ENCODE peak calls at places on chromosomes 16 and 17, in ten cellular contexts. S, R, W, I, N, A, C, B, K and D are unnamed samples. For H3K4me1, the result is how much of the 10 kb centered on the place peaks cover.

GRCh38 chr17:74213897-74214386 is 571 bp downstream of the TTYH2 start:
- DNase-seq in S (no peak), R (peak), W (no peak), I (no peak), N (no peak), A (no peak), C (peak), B (no peak), K (peak), D (peak)

GRCh38 chr17:752620-753219 is 656 bp upstream of the GEMIN4 start:
- DNase-seq in S (peak), R (peak), W (no peak), I (peak), N (peak), A (peak), C (no peak), B (no peak), K (peak), D (peak)

GRCh38 chr17:2724783-2725164 is 13.2 kb upstream of the CLUH start:
- DNase-seq in S (no peak), R (no peak), W (no peak), I (peak), N (no peak), A (no peak), C (no peak), B (peak), K (peak), D (no peak)

GRCh38 chr17:72192409-72193192 is 71.8 kb downstream of the SOX9 start:
- DNase-seq in S (no peak), R (no peak), W (no peak), I (peak), N (peak), A (no peak), C (no peak), B (no peak), K (peak), D (no peak)

GRCh38 chr16:2964416-2965223 is 545 bp downstream of the KREMEN2 start:
- DNase-seq in S (no peak), R (no peak), W (peak), I (no peak), N (no peak), A (peak), C (peak), B (peak), K (no peak), D (peak)

GRCh38 chr16:65772134-65772732 is 594.3 kb upstream of the CDH5 start:
- DNase-seq in S (no peak), R (peak), W (no peak), I (no peak), N (no peak), A (no peak), C (no peak), B (no peak), K (no peak), D (no peak)

GRCh38 chr16:68718596-68718995 is 18.5 kb upstream of the CDH1 start:
- DNase-seq in S (no peak), R (no peak), W (no peak), I (no peak), N (no peak), A (no peak), C (no peak), B (no peak), K (no peak), D (no peak)

GRCh38 chr16:66859397-66860068 is 15.3 kb downstream of the CA7 start:
- DNase-seq in S (no peak), R (no peak), W (no peak), I (no peak), N (no peak), A (no peak), C (no peak), B (no peak), K (no peak), D (no peak)

GRCh38 chr16:67525176-67525860 is 3.3 kb upstream of the RIPOR1 start:
- DNase-seq in S (no peak), R (peak), W (no peak), I (peak), N (no peak), A (no peak), C (no peak), B (no peak), K (no peak), D (no peak)

GRCh38 chr17:17144916-17145665 is 61.0 kb downstream of the PLD6 start:
- DNase-seq in S (no peak), R (no peak), W (no peak), I (no peak), N (no peak), A (no peak), C (no peak), B (no peak), K (peak), D (peak)

GRCh38 chr16:51526622-51527021 is 375.6 kb upstream of the SALL1 start:
- DNase-seq in S (no peak), R (peak), W (no peak), I (no peak), N (no peak), A (no peak), C (no peak), B (no peak), K (no peak), D (no peak)

GRCh38 chr17:38617074-38617860 is 11.5 kb upstream of the SRCIN1 start:
- DNase-seq in S (no peak), R (no peak), W (no peak), I (no peak), N (peak), A (no peak), C (no peak), B (peak), K (no peak), D (peak)

GRCh38 chr17:80287806-80288579 is 27.3 kb downstream of the RNF213 start:
- DNase-seq in S (no peak), R (no peak), W (no peak), I (no peak), N (no peak), A (peak), C (no peak), B (no peak), K (no peak), D (no peak)

GRCh38 chr17:80291691-80292487 is 31.2 kb downstream of the RNF213 start:
- DNase-seq in S (no peak), R (no peak), W (no peak), I (peak), N (no peak), A (peak), C (no peak), B (no peak), K (no peak), D (no peak)

GRCh38 chr17:80291260-80291659 is 30.6 kb downstream of the RNF213 start:
- DNase-seq in S (no peak), R (no peak), W (no peak), I (no peak), N (no peak), A (no peak), C (no peak), B (no peak), K (no peak), D (no peak)

GRCh38 chr17:80290199-80290598 is 29.5 kb downstream of the RNF213 start:
- DNase-seq in S (no peak), R (no peak), W (no peak), I (no peak), N (no peak), A (peak), C (no peak), B (no peak), K (no peak), D (no peak)

GRCh38 chr17:80289631-80290030 is 29.0 kb downstream of the RNF213 start:
- DNase-seq in S (no peak), R (no peak), W (no peak), I (no peak), N (no peak), A (peak), C (no peak), B (no peak), K (no peak), D (peak)
- H3K27ac ChIP-seq in S (no peak), R (no peak), W (no peak), I (no peak), N (no peak), A (no peak), C (no peak), B (no peak), K (no peak), D (no peak)

GRCh38 chr17:82240506-82241182 is 11.8 kb downstream of the SLC16A3 start:
- DNase-seq in S (no peak), R (peak), W (no peak), I (no peak), N (no peak), A (peak), C (no peak), B (no peak), K (no peak), D (no peak)
- H3K4me1 ChIP-seq in S (half or more), R (half or more), W (under half), I (half or more), N (half or more), A (half or more), C (under half), B (half or more), K (half or more), D (under half)

DNA sequence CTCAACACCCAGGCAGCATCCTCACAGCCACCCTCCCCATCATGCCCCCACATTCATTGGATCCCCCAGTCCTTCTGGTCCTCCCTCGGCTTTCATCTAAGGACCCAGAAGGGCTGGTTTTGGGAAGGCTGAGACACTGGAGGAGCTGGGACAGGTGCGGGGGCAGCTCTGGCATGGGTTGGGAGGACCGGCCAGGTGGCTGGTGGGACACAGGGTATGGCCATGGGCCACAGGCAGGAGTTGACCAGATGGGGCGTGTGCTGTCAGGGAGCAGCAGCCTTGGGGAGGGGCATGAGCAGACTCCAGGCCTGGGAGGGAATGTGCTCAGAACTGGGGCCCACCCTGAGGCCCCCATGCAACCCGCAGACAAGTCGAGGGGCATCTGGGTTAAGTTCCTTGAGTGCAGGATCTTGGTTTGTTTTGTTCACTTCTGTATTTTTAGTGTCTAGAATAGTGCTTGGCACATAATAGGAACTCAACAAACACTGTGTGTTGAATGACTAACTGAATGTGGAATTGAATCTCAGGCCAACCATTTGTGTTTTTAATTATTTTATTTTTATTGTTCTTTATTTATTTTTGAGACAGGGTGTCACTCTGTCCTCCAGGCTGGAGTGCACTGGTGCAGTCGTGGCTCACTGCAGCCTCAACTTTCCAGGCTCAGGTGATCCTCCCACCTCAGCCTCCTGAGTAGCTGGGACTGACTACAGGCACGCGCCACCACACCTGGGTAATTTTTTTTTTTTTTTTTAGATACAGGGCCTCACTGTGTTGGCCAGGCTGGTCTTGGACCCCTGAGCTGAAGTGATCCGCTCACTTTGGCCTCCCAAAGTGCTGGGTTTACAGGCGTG is 5.6 kb downstream of the P2RX1 start:
- DNase-seq in S (no peak), R (no peak), W (no peak), I (no peak), N (no peak), A (no peak), C (no peak), B (peak), K (no peak), D (no peak)
- H3K27ac ChIP-seq in S (no peak), R (no peak), W (no peak), I (no peak), N (peak), A (peak), C (peak), B (peak), K (no peak), D (no peak)

DNA sequence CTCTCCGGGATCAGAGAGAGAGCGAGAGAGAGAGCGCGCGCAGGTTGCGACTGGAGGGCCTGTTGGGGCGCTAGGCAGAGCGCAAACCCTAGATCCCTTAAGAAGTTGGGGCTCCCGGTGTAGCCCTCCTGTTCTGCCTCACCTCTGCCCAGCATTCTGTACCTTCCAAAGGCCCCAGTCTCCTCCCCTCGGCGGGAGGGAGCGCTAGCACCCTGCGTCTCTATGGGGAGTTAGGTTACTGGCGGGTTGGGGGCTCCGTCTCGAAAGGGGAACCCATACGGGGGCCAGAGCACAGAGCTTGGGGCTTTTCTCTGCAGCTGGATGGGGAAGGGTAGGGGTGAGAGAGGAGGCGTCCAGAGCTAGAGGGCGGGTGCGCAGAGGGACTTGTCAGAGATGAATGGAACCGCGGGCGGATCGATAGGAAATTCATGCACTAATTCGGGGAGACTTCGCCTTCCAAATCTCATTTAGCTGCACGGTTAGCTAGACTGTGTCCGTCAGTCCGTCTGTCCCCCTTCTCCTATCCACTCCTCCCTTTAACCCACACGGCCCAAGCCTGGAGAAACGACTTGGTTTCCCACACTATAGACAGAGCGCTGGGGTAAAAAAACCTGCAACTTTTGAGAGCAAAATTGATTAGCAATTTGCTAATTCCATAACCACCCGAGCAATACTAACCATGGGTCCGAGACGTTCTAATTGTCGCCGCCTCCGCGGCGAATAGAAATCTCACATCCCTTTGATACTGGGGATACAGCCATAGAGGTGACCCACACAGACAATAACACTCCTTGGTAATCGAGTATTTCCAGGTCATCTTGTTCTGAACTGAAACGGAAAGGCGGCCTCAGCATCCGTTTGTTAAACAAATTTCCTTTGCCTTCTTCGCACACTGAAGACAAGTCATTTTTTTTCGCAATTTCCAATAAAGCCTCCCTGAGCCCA is 738 bp upstream of the HOXB4 start:
- DNase-seq in S (no peak), R (no peak), W (no peak), I (peak), N (no peak), A (no peak), C (no peak), B (no peak), K (no peak), D (no peak)
- H3K4me1 ChIP-seq in S (under half), R (under half), W (under half), I (under half), N (under half), A (under half), C (under half), B (half or more), K (under half), D (under half)

DNA sequence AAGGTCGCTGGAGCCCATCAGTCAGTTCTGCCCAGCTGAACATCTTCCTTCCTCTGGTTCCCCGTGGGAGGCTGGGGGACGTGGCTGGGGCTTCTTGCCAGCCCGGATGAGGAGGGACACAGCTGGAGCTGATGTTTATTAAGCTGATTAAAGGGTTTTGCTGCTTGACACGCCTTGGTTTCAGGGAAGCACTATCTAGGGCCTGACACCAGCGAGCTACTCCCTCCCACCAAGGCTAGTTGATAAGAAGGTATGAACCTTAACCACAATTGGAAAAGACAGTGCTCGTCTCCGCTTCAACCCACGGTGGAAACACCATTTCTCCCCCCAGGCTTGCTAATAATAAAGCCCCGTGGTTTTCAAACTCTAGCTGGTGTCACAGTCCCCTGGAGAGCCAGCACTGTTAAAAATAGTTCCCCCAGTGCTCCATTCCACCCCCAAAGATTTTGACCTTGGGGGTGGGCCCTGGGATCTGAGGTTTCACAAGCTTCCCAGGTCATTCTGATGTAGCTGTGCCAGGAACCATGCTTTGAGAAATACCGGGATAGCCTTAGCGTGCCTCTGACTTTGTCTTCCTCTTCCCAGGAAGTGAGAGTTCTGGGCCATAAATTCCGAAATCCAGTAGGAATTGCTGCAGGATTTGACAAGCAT is 5.5 kb downstream of the DHODH start:
- DNase-seq in S (no peak), R (no peak), W (no peak), I (peak), N (no peak), A (no peak), C (no peak), B (no peak), K (peak), D (no peak)
- H3K27ac ChIP-seq in S (no peak), R (peak), W (peak), I (no peak), N (peak), A (peak), C (no peak), B (no peak), K (peak), D (no peak)

DNA sequence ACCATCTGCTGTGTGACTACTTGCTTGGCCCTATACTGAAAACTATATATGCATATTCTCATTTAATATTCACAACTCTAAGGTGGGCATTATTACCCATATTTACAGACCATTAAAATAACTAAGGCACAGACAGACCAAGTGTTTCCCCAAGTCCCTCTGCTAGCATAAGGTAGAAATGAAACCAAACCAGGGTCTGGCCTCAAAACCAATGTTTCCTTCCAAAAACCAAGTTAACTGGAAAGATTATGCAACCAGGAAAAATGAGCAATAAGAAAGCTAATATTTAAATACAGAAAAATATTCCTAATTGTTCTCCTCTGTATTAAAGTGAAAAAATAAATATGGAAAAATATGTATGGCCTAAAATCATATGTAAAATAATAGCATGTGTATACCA is 50.1 kb downstream of the XPO6 start:
- DNase-seq in S (no peak), R (no peak), W (no peak), I (no peak), N (no peak), A (no peak), C (no peak), B (no peak), K (no peak), D (no peak)
- H3K4me1 ChIP-seq in S (under half), R (under half), W (under half), I (under half), N (under half), A (under half), C (half or more), B (half or more), K (under half), D (under half)

GRCh38 chr16:91484-91883 is 13.5 kb downstream of the MPG start:
- DNase-seq in S (no peak), R (no peak), W (no peak), I (no peak), N (peak), A (no peak), C (no peak), B (no peak), K (peak), D (peak)
- H3K27ac ChIP-seq in S (peak), R (no peak), W (no peak), I (no peak), N (peak), A (peak), C (no peak), B (no peak), K (peak), D (no peak)